ENCODE peak calls at places on chromosomes 6 and 20, in nine cellular contexts. L is cardiac muscle cell; W is mammary epithelial cell; I is effector memory CD4-positive, alpha-beta T cell; S is omental fat pad; J is stomach; D is stimulated activated CD4-positive, alpha-beta T cell treated with anti-CD3 and anti-CD28 coated beads, Interleukin-12 subunit alpha, Interleukin-12 subunit beta, amount 100 ng/mL, for 4 hours; R is hippocampal formation; F is A673. C is an unnamed sample.

GRCh38 chr6:40536442-40536841 is 50.7 kb downstream of the LRFN2 start:
- DNase-seq in S (no peak), W (no peak), R (no peak), D (no peak), L (peak; percentile 38), F (peak; percentile 71), I (no peak), J (no peak), C (no peak)

GRCh38 chr6:5946181-5946580 is 60.5 kb downstream of the NRN1 start:
- DNase-seq in I (no peak), J (no peak), S (no peak), W (no peak), F (no peak), R (no peak), L (no peak), D (no peak), C (no peak)

GRCh38 chr6:7681449-7681848 is 44.5 kb upstream of the BMP6 start:
- DNase-seq in D (no peak), L (no peak), I (no peak), J (no peak), W (no peak), R (no peak), S (no peak), F (no peak), C (no peak)

GRCh38 chr20:17870063-17870740 is 98.4 kb downstream of the SNX5 start:
- DNase-seq in I (no peak), S (no peak), F (no peak), J (no peak), W (no peak), L (no peak), R (no peak), D (no peak), C (no peak)

GRCh38 chr6:69593706-69594105 is 203.1 kb downstream of the LMBRD1 start:
- DNase-seq in I (no peak), J (no peak), L (no peak), R (no peak), F (no peak), S (no peak), D (no peak), W (no peak), C (no peak)

GRCh38 chr6:30325873-30326445 is 768 bp upstream of the TRIM39 start:
- DNase-seq in R (no peak), L (peak; percentile 69), W (peak; percentile 71), S (no peak), J (no peak), F (peak; percentile 86), D (peak; percentile 53), I (no peak), C (no peak)

GRCh38 chr6:42099340-42100028 is 42.9 kb downstream of the C6orf132 start:
- DNase-seq in R (no peak), F (no peak), S (peak; percentile 45), J (peak; percentile 88), L (no peak), I (no peak), W (peak; percentile 96), D (no peak), C (no peak)

GRCh38 chr20:11810316-11811130 is 107.2 kb upstream of the BTBD3 start:
- DNase-seq in F (peak; percentile 15), R (no peak), D (no peak), J (no peak), W (peak; percentile 68), I (no peak), S (no peak), L (no peak), C (no peak)

GRCh38 chr6:2853766-2854393 is 12.2 kb upstream of the SERPINB1 start:
- DNase-seq in L (no peak), S (peak; percentile 75), W (peak; percentile 82), I (peak; percentile 70), F (peak; percentile 96), D (peak; percentile 75), J (no peak), R (no peak), C (no peak)

GRCh38 chr20:1478566-1478965 is 11.9 kb upstream of the NSFL1C start:
- DNase-seq in F (no peak), I (no peak), J (no peak), W (peak; percentile 96), D (no peak), S (no peak), R (no peak), L (no peak), C (no peak)

GRCh38 chr6:2434116-2434515 is 188.7 kb upstream of the GMDS start:
- DNase-seq in D (no peak), L (no peak), W (peak; percentile 84), J (no peak), I (no peak), S (no peak), F (no peak), R (no peak), C (no peak)

GRCh38 chr6:159461998-159462397 is 231.0 kb downstream of the SOD2 start:
- DNase-seq in I (no peak), R (no peak), S (no peak), W (no peak), F (no peak), D (no peak), L (no peak), J (no peak), C (peak; percentile 27)

GRCh38 chr6:105628156-105628860 is 225.4 kb upstream of the PREP start:
- DNase-seq in I (no peak), R (no peak), L (no peak), S (no peak), W (no peak), D (no peak), J (no peak), F (no peak), C (no peak)

GRCh38 chr6:30703011-30703410 is 12.2 kb upstream of the NRM start:
- DNase-seq in I (no peak), R (no peak), D (no peak), J (no peak), F (no peak), S (no peak), W (no peak), L (no peak), C (no peak)